ENCODE peak calls at places on chromosomes 5 and 9, in four cellular contexts. One of them, this sample, is unnamed. For H3K4me1, the result is how much of the 10 kb centered on the place peaks cover.

GRCh38 chr5:56211298-56211865 is 21.7 kb downstream of the ANKRD55 start:
- DNase-seq in ascending aorta: no peak
- DNase-seq in Panc1: peak
- DNase-seq in tibial nerve: no peak
- DNase-seq in this sample: no peak

GRCh38 chr5:7881816-7882215 is 12.9 kb downstream of the MTRR start:
- DNase-seq in ascending aorta: no peak
- DNase-seq in Panc1: no peak
- DNase-seq in tibial nerve: no peak
- DNase-seq in this sample: no peak

GRCh38 chr5:146647656-146648199 is 131.7 kb upstream of the GPR151 start:
- DNase-seq in ascending aorta: no peak
- DNase-seq in Panc1: no peak
- DNase-seq in tibial nerve: no peak
- DNase-seq in this sample: no peak

GRCh38 chr5:153350192-153350883 is 140.1 kb upstream of the GRIA1 start:
- DNase-seq in ascending aorta: no peak
- DNase-seq in Panc1: no peak
- DNase-seq in tibial nerve: no peak
- DNase-seq in this sample: no peak

GRCh38 chr9:135524130-135524861 is 3.1 kb downstream of the LCN1 start:
- DNase-seq in ascending aorta: peak
- DNase-seq in Panc1: no peak
- DNase-seq in tibial nerve: no peak
- DNase-seq in this sample: no peak

GRCh38 chr9:126612329-126612812 is 1.4 kb upstream of the LMX1B start:
- DNase-seq in ascending aorta: no peak
- DNase-seq in Panc1: no peak
- DNase-seq in tibial nerve: no peak
- DNase-seq in this sample: no peak

GRCh38 chr9:137648396-137648795 is 29.6 kb downstream of the EHMT1 start:
- DNase-seq in ascending aorta: no peak
- DNase-seq in Panc1: no peak
- DNase-seq in tibial nerve: no peak
- DNase-seq in this sample: no peak

GRCh38 chr5:535781-536698 is 11.8 kb upstream of the SLC9A3 start:
- DNase-seq in ascending aorta: no peak
- DNase-seq in Panc1: no peak
- DNase-seq in tibial nerve: no peak
- DNase-seq in this sample: no peak

GRCh38 chr9:75990181-75990580 is 99.7 kb downstream of the PCSK5 start:
- DNase-seq in ascending aorta: no peak
- DNase-seq in Panc1: no peak
- DNase-seq in tibial nerve: no peak
- DNase-seq in this sample: no peak

GRCh38 chr5:149406203-149406978 is 27.3 kb upstream of the IL17B start:
- DNase-seq in ascending aorta: peak
- DNase-seq in Panc1: no peak
- DNase-seq in tibial nerve: peak
- DNase-seq in this sample: no peak
- H3K4me3 ChIP-seq in ascending aorta: peak
- H3K4me3 ChIP-seq in Panc1: no peak
- H3K4me3 ChIP-seq in tibial nerve: peak
- H3K4me3 ChIP-seq in this sample: no peak

DNA sequence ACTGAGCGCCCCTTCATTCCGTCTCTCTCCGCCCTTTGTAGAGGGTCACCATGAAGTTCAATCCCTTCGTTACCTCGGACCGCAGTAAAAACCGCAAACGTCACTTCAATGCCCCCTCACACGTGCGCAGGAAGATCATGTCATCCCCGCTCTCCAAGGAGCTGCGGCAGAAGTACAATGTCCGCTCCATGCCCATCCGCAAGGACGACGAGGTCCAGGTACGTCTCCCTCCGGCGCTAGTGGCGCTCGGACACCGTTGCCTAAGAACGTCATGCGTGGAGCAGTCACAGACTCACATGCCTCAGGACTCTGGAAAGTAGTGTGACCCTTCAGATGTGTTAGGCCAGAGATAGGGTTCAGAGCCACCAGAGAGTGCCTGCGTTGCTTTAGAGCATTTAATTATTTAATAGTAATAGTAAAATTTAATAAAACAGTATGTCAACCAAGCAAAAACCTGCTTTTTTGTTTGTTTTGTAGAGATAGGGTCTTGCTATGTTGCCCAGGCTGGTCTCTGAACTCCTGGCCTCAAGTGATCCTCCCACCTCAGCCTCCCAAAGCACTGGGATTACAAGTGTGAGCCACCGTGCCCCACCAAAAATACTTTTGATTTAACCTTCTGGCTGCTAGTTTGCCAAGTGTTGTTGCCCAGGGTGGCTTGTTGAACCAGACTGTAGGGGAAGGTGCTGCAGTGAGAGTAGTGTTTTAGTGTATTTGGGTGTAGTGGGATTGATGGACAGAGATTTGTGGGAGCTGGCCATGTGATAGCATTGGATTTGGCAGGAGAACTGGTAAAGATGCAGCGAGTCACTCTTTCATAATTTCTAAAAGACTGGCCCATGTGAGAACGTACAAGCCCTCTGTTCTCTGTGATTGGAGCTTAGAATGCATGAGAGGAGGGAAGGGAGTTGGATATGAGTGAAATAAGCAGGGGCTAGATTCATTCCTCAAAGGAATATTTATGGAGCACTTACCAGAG is 888 bp downstream of the RPL26L1 start:
- DNase-seq in ascending aorta: no peak
- DNase-seq in Panc1: no peak
- DNase-seq in tibial nerve: no peak
- DNase-seq in this sample: no peak
- H3K27ac ChIP-seq in ascending aorta: peak
- H3K27ac ChIP-seq in Panc1: peak
- H3K27ac ChIP-seq in tibial nerve: peak
- H3K27ac ChIP-seq in this sample: peak

GRCh38 chr9:5767968-5768932 is 64.7 kb downstream of the ERMP1 start:
- DNase-seq in ascending aorta: no peak
- DNase-seq in Panc1: no peak
- DNase-seq in tibial nerve: no peak
- DNase-seq in this sample: no peak
- H3K4me1 ChIP-seq in ascending aorta: under half
- H3K4me1 ChIP-seq in Panc1: under half
- H3K4me1 ChIP-seq in tibial nerve: under half
- H3K4me1 ChIP-seq in this sample: under half

DNA sequence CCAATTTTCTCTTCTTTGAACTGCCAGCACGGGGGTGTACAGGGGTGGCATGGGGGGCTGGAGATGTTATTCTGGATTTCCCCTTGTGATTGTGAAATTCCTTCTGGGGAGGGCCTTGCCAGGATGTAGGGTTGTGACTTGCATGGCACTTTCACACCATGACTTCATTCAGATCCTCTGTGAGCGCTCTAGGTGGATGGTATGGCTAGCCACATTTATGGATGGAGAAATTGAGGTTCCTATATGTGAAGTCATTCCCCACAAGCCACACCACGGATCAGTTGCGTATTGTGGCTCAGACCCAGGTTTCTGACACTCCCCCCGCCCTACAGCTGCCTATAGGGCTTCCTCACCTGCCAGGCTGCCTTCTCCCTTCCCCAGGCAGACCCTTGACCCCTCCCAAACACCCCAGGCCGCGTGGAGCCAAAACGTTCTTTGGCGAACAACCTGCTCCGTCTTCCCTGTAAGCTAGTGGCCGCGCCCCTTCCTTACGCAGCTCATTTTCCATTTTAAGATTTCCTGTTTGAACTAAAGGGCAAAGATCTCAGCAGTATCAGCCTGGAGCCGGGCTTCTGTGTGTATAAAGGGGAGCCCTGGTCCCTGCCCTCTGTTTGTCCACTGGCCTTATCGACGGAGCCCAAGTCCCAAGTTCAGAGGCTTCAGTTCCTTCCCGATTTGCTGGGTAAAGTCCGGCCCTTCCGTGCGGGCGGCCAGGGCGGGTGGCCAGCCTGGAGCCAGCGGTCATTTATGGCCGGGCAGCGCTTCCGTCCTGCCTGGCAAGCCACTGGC is 97.8 kb upstream of the KLF4 start:
- DNase-seq in ascending aorta: peak
- DNase-seq in Panc1: no peak
- DNase-seq in tibial nerve: no peak
- DNase-seq in this sample: no peak
- H3K4me3 ChIP-seq in ascending aorta: no peak
- H3K4me3 ChIP-seq in Panc1: peak
- H3K4me3 ChIP-seq in tibial nerve: no peak
- H3K4me3 ChIP-seq in this sample: no peak

GRCh38 chr5:149635394-149635793 is 54.1 kb downstream of the ARHGEF37 start:
- DNase-seq in ascending aorta: no peak
- DNase-seq in Panc1: no peak
- DNase-seq in tibial nerve: no peak
- DNase-seq in this sample: no peak
- H3K27ac ChIP-seq in ascending aorta: no peak
- H3K27ac ChIP-seq in Panc1: no peak
- H3K27ac ChIP-seq in tibial nerve: no peak
- H3K27ac ChIP-seq in this sample: no peak

GRCh38 chr5:68255305-68256130 is 40.0 kb downstream of the PIK3R1 start:
- DNase-seq in ascending aorta: no peak
- DNase-seq in Panc1: no peak
- DNase-seq in tibial nerve: no peak
- DNase-seq in this sample: no peak
- H3K4me1 ChIP-seq in ascending aorta: under half
- H3K4me1 ChIP-seq in Panc1: under half
- H3K4me1 ChIP-seq in tibial nerve: half or more
- H3K4me1 ChIP-seq in this sample: half or more

GRCh38 chr9:114383866-114384231 is 3.9 kb downstream of the AKNA start:
- DNase-seq in ascending aorta: no peak
- DNase-seq in Panc1: no peak
- DNase-seq in tibial nerve: no peak
- DNase-seq in this sample: peak

GRCh38 chr9:114386361-114386885 is 1.4 kb downstream of the AKNA start:
- DNase-seq in ascending aorta: no peak
- DNase-seq in Panc1: no peak
- DNase-seq in tibial nerve: no peak
- DNase-seq in this sample: no peak

GRCh38 chr9:114382951-114383865 is 4.6 kb downstream of the AKNA start:
- DNase-seq in ascending aorta: peak
- DNase-seq in Panc1: no peak
- DNase-seq in tibial nerve: no peak
- DNase-seq in this sample: peak

GRCh38 chr9:114385412-114386181 is 2.2 kb downstream of the AKNA start:
- DNase-seq in ascending aorta: peak
- DNase-seq in Panc1: no peak
- DNase-seq in tibial nerve: peak
- DNase-seq in this sample: peak

DNA sequence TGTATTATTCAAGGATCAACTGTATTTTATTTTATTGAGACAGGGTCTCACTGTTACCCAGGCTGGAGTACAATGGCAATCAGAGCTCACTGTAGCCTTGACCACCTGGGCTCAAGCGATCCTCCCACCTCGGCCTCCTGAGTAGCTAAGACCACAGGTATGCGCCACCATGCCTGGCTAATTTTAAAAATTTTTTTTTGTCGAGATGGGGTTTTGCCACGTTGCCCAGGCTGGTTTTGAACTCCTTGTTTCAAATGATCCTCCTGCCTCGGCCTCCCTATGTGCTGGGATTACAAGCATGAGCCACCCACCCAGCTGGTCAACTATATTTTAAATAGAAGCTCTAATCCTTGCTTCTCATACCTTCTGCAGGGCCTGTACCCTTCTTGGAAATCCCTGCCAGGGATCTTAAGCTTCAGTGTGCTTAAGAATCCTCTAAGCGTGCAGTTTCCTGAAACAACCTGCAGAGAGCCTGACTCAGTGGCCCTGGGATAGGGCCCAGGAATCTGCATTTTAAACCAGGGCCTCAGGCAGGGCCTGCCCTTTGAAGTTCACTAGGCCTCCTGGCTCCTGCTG is 2.9 kb downstream of the AKNA start:
- DNase-seq in ascending aorta: no peak
- DNase-seq in Panc1: no peak
- DNase-seq in tibial nerve: no peak
- DNase-seq in this sample: no peak
- H3K4me3 ChIP-seq in ascending aorta: peak
- H3K4me3 ChIP-seq in Panc1: no peak
- H3K4me3 ChIP-seq in tibial nerve: no peak
- H3K4me3 ChIP-seq in this sample: peak

GRCh38 chr5:80987078-80987766 is 27.1 kb downstream of the RASGRF2 start:
- DNase-seq in ascending aorta: no peak
- DNase-seq in Panc1: no peak
- DNase-seq in tibial nerve: no peak
- DNase-seq in this sample: no peak
- H3K27ac ChIP-seq in ascending aorta: peak
- H3K27ac ChIP-seq in Panc1: no peak
- H3K27ac ChIP-seq in tibial nerve: peak
- H3K27ac ChIP-seq in this sample: no peak